ENCODE peak calls at places on chromosomes 11 and 22, in ten cellular contexts. J is heart left ventricle, Q is transverse colon, W is cardiac fibroblast, O is AG10803, N is K562, R is AG09309, D is coronary artery, P is lung, A is thoracic aorta. K is an unnamed sample.

GRCh38 chr22:48031589-48031988 is 1269.1 kb downstream of the TBC1D22A start:
- DNase-seq in O (no peak), J (no peak), N (no peak), Q (no peak), P (no peak), R (no peak), W (no peak), A (no peak), D (no peak), K (no peak)

GRCh38 chr11:45289369-45289768 is 3.2 kb upstream of the SYT13 start:
- DNase-seq in J (no peak), A (no peak), R (peak), N (no peak), W (peak), P (no peak), D (no peak), O (peak), Q (no peak), K (peak)

GRCh38 chr11:17351171-17351509 is 460 bp upstream of the NCR3LG1 start:
- DNase-seq in A (no peak), J (no peak), Q (no peak), N (no peak), P (no peak), W (no peak), D (no peak), R (no peak), O (no peak), K (no peak)

GRCh38 chr11:131217313-131218297 is 152.8 kb upstream of the NTM start:
- DNase-seq in D (no peak), R (no peak), A (no peak), O (peak), N (no peak), W (no peak), Q (no peak), J (no peak), P (no peak), K (peak)

GRCh38 chr22:39264344-39265116 is 19.7 kb upstream of the PDGFB start:
- DNase-seq in W (no peak), J (peak), N (no peak), P (no peak), Q (peak), A (no peak), D (no peak), O (no peak), R (no peak), K (no peak)

GRCh38 chr11:102476812-102477211 is 24.2 kb upstream of the TMEM123 start:
- DNase-seq in P (peak), N (no peak), J (no peak), D (no peak), A (no peak), O (no peak), R (no peak), W (peak), Q (peak), K (no peak)

GRCh38 chr22:23107487-23108323 is 34.1 kb downstream of the RSPH14 start:
- DNase-seq in J (no peak), O (no peak), D (no peak), R (no peak), P (no peak), N (peak), W (no peak), Q (peak), A (no peak), K (no peak)

GRCh38 chr11:45889966-45890365 is 4.5 kb downstream of the MAPK8IP1 start:
- DNase-seq in O (no peak), N (no peak), R (no peak), J (no peak), P (no peak), D (no peak), A (no peak), W (no peak), Q (no peak), K (no peak)

GRCh38 chr22:49188591-49188990 is 639.1 kb downstream of the BRD1 start:
- DNase-seq in D (no peak), P (no peak), Q (no peak), W (no peak), R (no peak), A (no peak), N (no peak), O (no peak), J (no peak), K (no peak)

GRCh38 chr11:107682182-107682971 is 29.5 kb downstream of the SLN start:
- DNase-seq in R (no peak), W (no peak), P (no peak), N (no peak), J (no peak), O (no peak), Q (no peak), A (no peak), D (no peak), K (no peak)

GRCh38 chr11:64225608-64226506 is at the start of the genes NUDT22 and TRPT1:
- DNase-seq in A (no peak), P (peak), D (peak), W (peak), R (no peak), O (peak), Q (peak), J (peak), N (peak), K (peak)

GRCh38 chr11:125402436-125402835 is 93.6 kb downstream of the FEZ1 start:
- DNase-seq in A (no peak), R (peak), D (no peak), N (no peak), Q (no peak), P (no peak), J (no peak), O (peak), W (peak), K (peak)

GRCh38 chr11:103587951-103588788 is 448.3 kb upstream of the DDI1 start:
- DNase-seq in A (no peak), D (no peak), W (peak), R (no peak), P (no peak), N (no peak), J (no peak), O (no peak), Q (no peak), K (no peak)

GRCh38 chr11:10581481-10582019 is 13.1 kb upstream of the LYVE1 start:
- DNase-seq in W (no peak), A (no peak), O (no peak), J (peak), Q (peak), N (no peak), D (no peak), P (peak), R (no peak), K (peak)

GRCh38 chr11:86672007-86672621 is at the start of gene ME3:
- DNase-seq in W (peak), P (peak), R (no peak), A (peak), O (peak), D (peak), J (peak), Q (peak), N (no peak), K (peak)

GRCh38 chr11:134028368-134028920 is 40.4 kb upstream of the JAM3 start:
- DNase-seq in N (no peak), D (peak), Q (no peak), P (no peak), A (no peak), J (no peak), W (no peak), O (no peak), R (no peak), K (no peak)

GRCh38 chr11:8833568-8834275 is 77.3 kb upstream of the AKIP1 start:
- DNase-seq in R (no peak), W (no peak), O (peak), J (no peak), P (no peak), D (no peak), N (no peak), A (no peak), Q (no peak), K (peak)

GRCh38 chr11:123272565-123272964 is 77.5 kb upstream of the CLMP start:
- DNase-seq in D (no peak), A (no peak), Q (no peak), J (no peak), P (no peak), O (peak), R (no peak), N (no peak), W (no peak), K (no peak)

GRCh38 chr11:2582958-2583604 is 116.7 kb downstream of the KCNQ1OT1 start:
- DNase-seq in A (no peak), Q (peak), D (peak), W (no peak), O (no peak), J (peak), R (no peak), N (no peak), P (no peak), K (no peak)

GRCh38 chr22:33521879-33522665 is 398.2 kb downstream of the LARGE1 start:
- DNase-seq in R (no peak), P (no peak), J (no peak), A (no peak), D (no peak), Q (no peak), O (no peak), W (no peak), N (no peak), K (no peak)

GRCh38 chr11:118522571-118523072 is 4.7 kb upstream of the TTC36 start:
- DNase-seq in J (no peak), D (no peak), Q (no peak), W (peak), P (no peak), N (peak), R (no peak), O (peak), A (no peak), K (peak)

GRCh38 chr22:24410110-24410856 is 17.1 kb upstream of the ADORA2A start:
- DNase-seq in D (no peak), W (peak), P (no peak), A (no peak), J (no peak), Q (no peak), R (no peak), O (no peak), N (no peak), K (peak)

GRCh38 chr11:19437760-19438159 is 197.0 kb upstream of the E2F8 start:
- DNase-seq in P (no peak), J (no peak), N (no peak), O (peak), Q (no peak), A (no peak), D (no peak), W (peak), R (no peak), K (peak)

GRCh38 chr22:49308300-49308699 is 519.4 kb downstream of the BRD1 start:
- DNase-seq in O (no peak), R (no peak), N (no peak), P (no peak), D (peak), A (no peak), W (no peak), Q (no peak), J (no peak), K (no peak)

GRCh38 chr11:113176561-113176960 is 137.8 kb upstream of the TTC12 start:
- DNase-seq in Q (no peak), N (no peak), O (peak), R (no peak), P (no peak), W (peak), J (no peak), A (no peak), D (no peak), K (peak)

GRCh38 chr22:17120281-17120680 is 879 bp downstream of the TMEM121B start:
- DNase-seq in Q (peak), D (no peak), P (no peak), W (peak), A (no peak), J (peak), R (no peak), O (peak), N (peak), K (peak)

GRCh38 chr11:100080401-100080800 is 606.7 kb upstream of the ARHGAP42 start:
- DNase-seq in O (no peak), A (no peak), Q (no peak), N (no peak), P (no peak), R (no peak), J (no peak), D (no peak), W (no peak), K (no peak)

GRCh38 chr11:81301426-81301825 is 1432.2 kb downstream of the FAM181B start:
- DNase-seq in A (no peak), N (no peak), Q (no peak), P (no peak), D (no peak), R (no peak), O (no peak), W (no peak), J (no peak), K (no peak)

GRCh38 chr22:23282089-23282501 is 101.8 kb downstream of the BCR start:
- DNase-seq in W (peak), R (peak), D (peak), Q (peak), J (peak), P (peak), A (peak), O (peak), N (no peak), K (peak)

GRCh38 chr11:123628936-123629683 is 25.3 kb downstream of the SCN3B start:
- DNase-seq in D (no peak), N (no peak), Q (peak), O (peak), P (no peak), R (no peak), J (peak), A (no peak), W (peak), K (peak)

GRCh38 chr22:27788889-27789288 is 12.7 kb downstream of the MN1 start:
- DNase-seq in O (no peak), N (no peak), J (no peak), Q (no peak), D (no peak), W (no peak), A (no peak), P (no peak), R (no peak), K (no peak)

GRCh38 chr22:46119093-46119728 is 31.1 kb upstream of the PPARA start:
- DNase-seq in J (no peak), A (no peak), W (no peak), Q (no peak), P (no peak), D (no peak), N (no peak), R (no peak), O (no peak), K (peak)

GRCh38 chr22:45104313-45104712 is 59.4 kb upstream of the NUP50 start:
- DNase-seq in D (no peak), A (no peak), J (no peak), Q (no peak), O (no peak), P (no peak), W (no peak), N (no peak), R (no peak), K (no peak)

GRCh38 chr22:48053973-48054372 is 1291.5 kb downstream of the TBC1D22A start:
- DNase-seq in P (no peak), J (no peak), R (no peak), W (no peak), A (no peak), Q (no peak), O (no peak), D (no peak), N (no peak), K (no peak)

GRCh38 chr11:131198161-131198560 is 172.3 kb upstream of the NTM start:
- DNase-seq in P (no peak), R (no peak), O (no peak), W (no peak), Q (no peak), J (no peak), A (no peak), N (no peak), D (no peak), K (no peak)

GRCh38 chr11:125262194-125262824 is 97.8 kb downstream of the PKNOX2 start:
- DNase-seq in Q (no peak), J (peak), R (no peak), N (no peak), A (no peak), O (no peak), W (no peak), P (no peak), D (no peak), K (no peak)

GRCh38 chr22:42184852-42185251 is 54.2 kb upstream of the CYP2D6 start:
- DNase-seq in W (no peak), J (no peak), O (no peak), A (no peak), N (no peak), P (no peak), R (no peak), D (no peak), Q (no peak), K (no peak)

GRCh38 chr11:78083036-78083435 is 3.4 kb upstream of the NDUFC2 start:
- DNase-seq in D (no peak), P (no peak), O (peak), W (peak), N (no peak), R (no peak), J (no peak), A (no peak), Q (no peak), K (no peak)

GRCh38 chr11:34147581-34147980 is 42.2 kb downstream of the NAT10 start:
- DNase-seq in W (no peak), J (no peak), O (no peak), R (no peak), A (no peak), Q (no peak), N (no peak), D (no peak), P (no peak), K (no peak)

GRCh38 chr22:27531782-27532530 is 269.6 kb downstream of the MN1 start:
- DNase-seq in O (peak), J (no peak), Q (no peak), A (no peak), N (no peak), W (peak), D (no peak), R (peak), P (no peak), K (peak)

DNA sequence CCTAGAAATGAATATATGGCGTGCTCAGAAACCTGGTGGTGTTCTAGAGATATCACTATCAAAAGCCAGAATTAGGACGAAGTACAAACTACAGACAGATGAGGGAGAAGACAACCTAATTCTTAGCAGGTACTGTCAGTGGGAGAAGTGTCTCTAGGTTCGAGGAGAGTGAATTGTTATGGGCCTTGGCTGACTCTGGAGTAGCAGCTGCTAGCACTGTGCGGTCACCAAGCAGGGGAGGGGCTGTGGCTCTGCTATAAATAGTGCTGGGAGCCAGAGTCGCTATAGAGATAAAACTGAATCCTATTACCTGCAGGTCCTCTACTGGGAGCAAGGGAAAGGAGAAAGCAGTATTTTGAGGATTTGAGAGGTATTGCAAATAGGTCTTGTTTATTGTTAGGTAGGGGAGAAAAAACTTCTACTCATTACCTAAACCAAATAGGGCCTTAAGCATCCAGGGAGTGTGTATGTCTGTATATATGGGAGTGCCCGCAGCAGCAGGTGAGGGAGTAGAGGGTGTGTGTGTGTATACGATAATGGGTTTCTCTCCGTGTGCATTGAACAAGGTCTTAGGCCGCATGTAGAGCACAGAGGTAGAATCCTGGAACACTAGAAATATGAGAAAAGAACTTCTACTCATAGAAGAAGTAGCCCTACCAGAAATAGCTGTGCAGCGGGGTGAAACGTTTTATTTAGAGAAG is 2.2 kb downstream of the MADD start:
- DNase-seq in R (no peak), D (no peak), J (peak), W (no peak), A (no peak), N (no peak), Q (peak), O (no peak), P (no peak), K (no peak)
- H3K4me3 ChIP-seq in R (no peak), D (no peak), J (no peak), W (no peak), A (peak), N (peak), Q (no peak), O (no peak), P (no peak), K (no peak)

GRCh38 chr11:117204283-117205080 is 5.3 kb downstream of the TAGLN start:
- DNase-seq in Q (no peak), D (no peak), W (no peak), O (no peak), N (no peak), R (no peak), J (no peak), P (no peak), A (no peak), K (no peak)

GRCh38 chr11:117202386-117203068 is 3.4 kb downstream of the TAGLN start:
- DNase-seq in J (no peak), P (no peak), O (no peak), Q (no peak), W (peak), D (no peak), A (no peak), R (no peak), N (no peak), K (no peak)

GRCh38 chr11:117201516-117201866 is 2.3 kb downstream of the TAGLN start:
- DNase-seq in A (no peak), O (no peak), P (no peak), R (no peak), Q (no peak), J (peak), W (no peak), D (no peak), N (no peak), K (no peak)

GRCh38 chr11:117201906-117202305 is 2.7 kb downstream of the TAGLN start:
- DNase-seq in Q (no peak), N (no peak), O (no peak), R (no peak), P (no peak), A (no peak), J (peak), D (no peak), W (peak), K (peak)

GRCh38 chr11:117203069-117203407 is 3.9 kb downstream of the TAGLN start:
- DNase-seq in O (no peak), A (no peak), R (no peak), D (no peak), J (no peak), W (peak), P (no peak), Q (no peak), N (no peak), K (no peak)
- H3K4me3 ChIP-seq in O (peak), A (peak), R (no peak), D (peak), J (no peak), W (no peak), P (no peak), Q (peak), N (no peak), K (no peak)

DNA sequence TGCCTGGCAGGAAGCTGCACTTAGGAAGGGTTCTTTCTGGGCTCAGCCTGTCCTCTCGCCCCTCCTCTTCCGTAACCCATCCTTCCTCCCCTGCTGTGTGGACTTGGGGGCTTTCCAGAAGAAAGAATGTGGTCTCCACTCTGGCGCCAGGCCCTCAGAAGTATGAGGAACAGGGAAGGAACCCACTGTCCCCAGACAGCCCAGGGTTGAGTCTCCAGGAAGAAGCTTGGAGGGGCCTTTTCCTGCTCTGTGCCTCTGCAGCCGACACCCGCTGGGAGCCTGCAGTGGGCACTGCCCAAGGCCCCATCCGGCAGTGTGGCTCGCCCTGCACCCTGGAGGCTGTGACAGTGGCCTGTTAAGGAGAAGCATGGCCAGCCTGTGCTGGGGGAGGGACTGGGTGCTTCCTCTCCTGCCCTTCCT is 112.6 kb downstream of the ST3GAL4 start:
- DNase-seq in N (no peak), D (no peak), A (no peak), O (no peak), W (peak), J (no peak), Q (no peak), R (no peak), P (no peak), K (no peak)
- H3K4me3 ChIP-seq in N (no peak), D (no peak), A (no peak), O (no peak), W (no peak), J (no peak), Q (no peak), R (no peak), P (no peak), K (no peak)

DNA sequence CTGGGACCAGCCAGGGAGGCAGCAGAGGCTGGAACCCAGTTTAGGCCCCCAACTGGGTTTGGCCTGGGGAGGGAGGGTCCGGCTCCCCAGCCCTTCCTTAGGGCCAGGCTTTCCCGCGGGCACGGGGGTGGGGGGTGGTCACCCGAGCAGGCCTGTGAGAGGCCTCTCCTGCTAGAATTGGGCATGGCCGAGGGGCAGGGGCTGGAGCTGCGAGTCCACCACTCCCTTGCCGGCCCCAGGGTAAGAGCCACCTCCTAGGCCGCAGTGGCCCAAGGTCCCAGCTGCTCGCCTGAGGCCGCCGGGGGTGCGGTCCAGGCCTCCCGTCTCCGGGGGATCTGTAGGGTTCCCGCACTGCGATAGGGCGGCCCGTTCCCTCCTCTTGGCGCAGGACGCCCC is 6.1 kb downstream of the LMNTD2 start:
- DNase-seq in N (no peak), W (no peak), R (no peak), Q (no peak), O (no peak), D (no peak), J (no peak), A (no peak), P (no peak), K (no peak)
- H3K4me3 ChIP-seq in N (peak), W (no peak), R (no peak), Q (peak), O (no peak), D (peak), J (no peak), A (peak), P (no peak), K (no peak)